ENCODE peak calls at places on chromosomes 13 and 19, in four cellular contexts. C, E, H and Y are unnamed samples.

GRCh38 chr13:93289047-93289446 is 62.4 kb downstream of the GPC6 start:
- DNase-seq in E (no peak), C (no peak), H (peak; percentile 8), Y (no peak)

GRCh38 chr13:75870397-75870801 is 234.3 kb downstream of the LMO7 start:
- DNase-seq in H (peak; percentile 20), E (no peak), C (no peak), Y (peak; percentile 22)

GRCh38 chr13:51152713-51153112 is 41.6 kb upstream of the C13orf42 start:
- DNase-seq in C (no peak), E (peak; percentile 16), H (no peak), Y (no peak)

GRCh38 chr19:39970424-39970673 is 616 bp upstream of the PSMC4 start:
- DNase-seq in E (no peak), C (no peak), H (no peak), Y (no peak)

GRCh38 chr13:27425151-27425917 is 915 bp downstream of the GTF3A start:
- DNase-seq in E (no peak), H (no peak), C (no peak), Y (no peak)

GRCh38 chr13:37173214-37173613 is 67.8 kb upstream of the CSNK1A1L start:
- DNase-seq in H (peak; percentile 89), C (no peak), E (no peak), Y (no peak)

GRCh38 chr13:94173312-94173854 is 306.1 kb downstream of the DCT start:
- DNase-seq in H (peak; percentile 86), C (no peak), E (no peak), Y (no peak)

GRCh38 chr13:111895896-111896821 is 170.8 kb upstream of the SOX1 start:
- DNase-seq in H (no peak), C (no peak), E (no peak), Y (no peak)

GRCh38 chr19:10270180-10270615 is 722 bp upstream of the ICAM1 start:
- DNase-seq in C (peak; percentile 82), E (no peak), H (no peak), Y (peak; percentile 76)

GRCh38 chr13:34361528-34361927 is 543.6 kb downstream of the RFC3 start:
- DNase-seq in H (no peak), C (no peak), E (peak; percentile 25), Y (no peak)

GRCh38 chr13:30861163-30861562 is 44.9 kb upstream of the MEDAG start:
- DNase-seq in E (no peak), H (no peak), C (no peak), Y (no peak)

GRCh38 chr13:87128006-87128405 is 543.2 kb upstream of the SLITRK5 start:
- DNase-seq in H (peak; percentile 24), C (no peak), E (no peak), Y (no peak)

GRCh38 chr13:94050039-94050438 is 429.4 kb downstream of the DCT start:
- DNase-seq in C (no peak), E (no peak), H (no peak), Y (no peak)

GRCh38 chr13:22690756-22691155 is 490.0 kb upstream of the SGCG start:
- DNase-seq in E (no peak), H (no peak), C (no peak), Y (no peak)

GRCh38 chr19:43265664-43266025 is 3.7 kb downstream of the PSG9 start:
- DNase-seq in E (no peak), C (no peak), H (peak; percentile 11), Y (no peak)

GRCh38 chr19:37007587-37008220 is 70.5 kb upstream of the ZNF420 start:
- DNase-seq in E (no peak), C (peak; percentile 60), H (no peak), Y (peak; percentile 78)